ENCODE peak calls at places on chromosomes 5 and 9, in nine cellular contexts. One of them, this sample, is unnamed.

GRCh38 chr5:97037819-97038218 is 101.9 kb downstream of the LNPEP start:
- DNase-seq in IMR-90: no peak
- DNase-seq in H1: no peak
- DNase-seq in neural crest cell: no peak
- DNase-seq in cardiac fibroblast: no peak
- DNase-seq in SK-N-SH: no peak
- DNase-seq in GM20000: no peak
- DNase-seq in foreskin keratinocyte: no peak
- DNase-seq in glutamatergic neuron: no peak
- DNase-seq in this sample: no peak

GRCh38 chr9:135804588-135805421 is 102.5 kb downstream of the CAMSAP1 start:
- DNase-seq in IMR-90: peak; percentile 52
- DNase-seq in cardiac fibroblast: peak; percentile 6
- DNase-seq in H1: peak; percentile 68
- DNase-seq in foreskin keratinocyte: no peak
- DNase-seq in glutamatergic neuron: peak; percentile 30
- DNase-seq in neural crest cell: no peak
- DNase-seq in SK-N-SH: peak; percentile 44
- DNase-seq in GM20000: no peak
- DNase-seq in this sample: no peak

GRCh38 chr5:72815580-72816296 is 723 bp upstream of the TNPO1 start:
- DNase-seq in H1: no peak
- DNase-seq in cardiac fibroblast: peak; percentile 41
- DNase-seq in neural crest cell: no peak
- DNase-seq in glutamatergic neuron: no peak
- DNase-seq in GM20000: no peak
- DNase-seq in SK-N-SH: peak; percentile 31
- DNase-seq in foreskin keratinocyte: peak; percentile 32
- DNase-seq in IMR-90: no peak
- DNase-seq in this sample: peak; percentile 30

GRCh38 chr9:17520264-17521058 is 58.4 kb upstream of the SH3GL2 start:
- DNase-seq in glutamatergic neuron: no peak
- DNase-seq in SK-N-SH: no peak
- DNase-seq in IMR-90: no peak
- DNase-seq in GM20000: no peak
- DNase-seq in foreskin keratinocyte: no peak
- DNase-seq in neural crest cell: no peak
- DNase-seq in cardiac fibroblast: no peak
- DNase-seq in H1: no peak
- DNase-seq in this sample: no peak

GRCh38 chr9:4276856-4277255 is 23.0 kb downstream of the GLIS3 start:
- DNase-seq in glutamatergic neuron: no peak
- DNase-seq in SK-N-SH: no peak
- DNase-seq in cardiac fibroblast: no peak
- DNase-seq in IMR-90: no peak
- DNase-seq in GM20000: no peak
- DNase-seq in foreskin keratinocyte: no peak
- DNase-seq in neural crest cell: no peak
- DNase-seq in H1: no peak
- DNase-seq in this sample: no peak

GRCh38 chr9:211557-211956 is 3.1 kb upstream of the DOCK8 start:
- DNase-seq in IMR-90: no peak
- DNase-seq in cardiac fibroblast: peak; percentile 39
- DNase-seq in H1: no peak
- DNase-seq in foreskin keratinocyte: no peak
- DNase-seq in SK-N-SH: no peak
- DNase-seq in glutamatergic neuron: no peak
- DNase-seq in neural crest cell: no peak
- DNase-seq in GM20000: no peak
- DNase-seq in this sample: no peak

GRCh38 chr9:83708515-83709158 is 879 bp upstream of the UBQLN1 start:
- DNase-seq in GM20000: peak; percentile 82
- DNase-seq in cardiac fibroblast: peak; percentile 72
- DNase-seq in IMR-90: peak; percentile 44
- DNase-seq in H1: peak; percentile 65
- DNase-seq in neural crest cell: peak; percentile 37
- DNase-seq in SK-N-SH: peak; percentile 75
- DNase-seq in foreskin keratinocyte: peak; percentile 8
- DNase-seq in glutamatergic neuron: peak; percentile 70
- DNase-seq in this sample: peak; percentile 65

GRCh38 chr9:34375901-34376595 is 650 bp downstream of the MYORG start:
- DNase-seq in glutamatergic neuron: peak; percentile 67
- DNase-seq in cardiac fibroblast: peak; percentile 17
- DNase-seq in neural crest cell: no peak
- DNase-seq in GM20000: peak; percentile 75
- DNase-seq in IMR-90: no peak
- DNase-seq in SK-N-SH: peak; percentile 76
- DNase-seq in foreskin keratinocyte: no peak
- DNase-seq in H1: no peak
- DNase-seq in this sample: peak; percentile 80

GRCh38 chr9:116318463-116319271 is 165.1 kb downstream of the PAPPA start:
- DNase-seq in cardiac fibroblast: peak; percentile 72
- DNase-seq in foreskin keratinocyte: no peak
- DNase-seq in H1: no peak
- DNase-seq in neural crest cell: no peak
- DNase-seq in glutamatergic neuron: peak; percentile 61
- DNase-seq in IMR-90: peak; percentile 84
- DNase-seq in GM20000: no peak
- DNase-seq in SK-N-SH: no peak
- DNase-seq in this sample: no peak

GRCh38 chr5:79329453-79329852 is 93.5 kb downstream of the JMY start:
- DNase-seq in cardiac fibroblast: no peak
- DNase-seq in glutamatergic neuron: no peak
- DNase-seq in neural crest cell: no peak
- DNase-seq in foreskin keratinocyte: no peak
- DNase-seq in H1: no peak
- DNase-seq in GM20000: no peak
- DNase-seq in SK-N-SH: no peak
- DNase-seq in IMR-90: no peak
- DNase-seq in this sample: no peak

GRCh38 chr5:3197699-3198098 is 397.9 kb upstream of the IRX1 start:
- DNase-seq in GM20000: no peak
- DNase-seq in cardiac fibroblast: no peak
- DNase-seq in neural crest cell: peak; percentile 53
- DNase-seq in SK-N-SH: no peak
- DNase-seq in foreskin keratinocyte: no peak
- DNase-seq in glutamatergic neuron: peak; percentile 79
- DNase-seq in IMR-90: no peak
- DNase-seq in H1: peak; percentile 68
- DNase-seq in this sample: no peak

GRCh38 chr5:140548300-140548688 is 832 bp downstream of the EIF4EBP3 start:
- DNase-seq in SK-N-SH: no peak
- DNase-seq in IMR-90: no peak
- DNase-seq in neural crest cell: no peak
- DNase-seq in foreskin keratinocyte: no peak
- DNase-seq in glutamatergic neuron: no peak
- DNase-seq in GM20000: no peak
- DNase-seq in cardiac fibroblast: no peak
- DNase-seq in H1: no peak
- DNase-seq in this sample: no peak

GRCh38 chr5:124634228-124634819 is 112.1 kb downstream of the ZNF608 start:
- DNase-seq in H1: no peak
- DNase-seq in GM20000: no peak
- DNase-seq in SK-N-SH: no peak
- DNase-seq in glutamatergic neuron: no peak
- DNase-seq in neural crest cell: no peak
- DNase-seq in foreskin keratinocyte: no peak
- DNase-seq in cardiac fibroblast: peak; percentile 64
- DNase-seq in IMR-90: peak; percentile 60
- DNase-seq in this sample: no peak

GRCh38 chr9:113349434-113350337 is at the start of gene BSPRY:
- DNase-seq in cardiac fibroblast: no peak
- DNase-seq in foreskin keratinocyte: no peak
- DNase-seq in glutamatergic neuron: peak; percentile 31
- DNase-seq in GM20000: peak; percentile 75
- DNase-seq in H1: peak; percentile 76
- DNase-seq in neural crest cell: no peak
- DNase-seq in SK-N-SH: peak; percentile 84
- DNase-seq in IMR-90: no peak
- DNase-seq in this sample: peak; percentile 65

GRCh38 chr9:132238992-132239391 is 77.1 kb downstream of the NTNG2 start:
- DNase-seq in cardiac fibroblast: no peak
- DNase-seq in H1: no peak
- DNase-seq in foreskin keratinocyte: no peak
- DNase-seq in SK-N-SH: no peak
- DNase-seq in glutamatergic neuron: no peak
- DNase-seq in IMR-90: no peak
- DNase-seq in neural crest cell: no peak
- DNase-seq in GM20000: no peak
- DNase-seq in this sample: no peak

GRCh38 chr5:131825404-131826013 is 28.7 kb upstream of the FNIP1 start:
- DNase-seq in foreskin keratinocyte: no peak
- DNase-seq in IMR-90: no peak
- DNase-seq in glutamatergic neuron: no peak
- DNase-seq in SK-N-SH: no peak
- DNase-seq in neural crest cell: no peak
- DNase-seq in H1: no peak
- DNase-seq in GM20000: peak; percentile 33
- DNase-seq in cardiac fibroblast: no peak
- DNase-seq in this sample: no peak

GRCh38 chr5:122101636-122102285 is 23.7 kb upstream of the LOX start:
- DNase-seq in foreskin keratinocyte: no peak
- DNase-seq in glutamatergic neuron: no peak
- DNase-seq in H1: no peak
- DNase-seq in GM20000: no peak
- DNase-seq in IMR-90: peak; percentile 79
- DNase-seq in SK-N-SH: peak; percentile 23
- DNase-seq in neural crest cell: no peak
- DNase-seq in cardiac fibroblast: peak; percentile 84
- DNase-seq in this sample: peak; percentile 73

GRCh38 chr9:91196103-91196761 is 165.5 kb downstream of the AUH start:
- DNase-seq in glutamatergic neuron: no peak
- DNase-seq in GM20000: no peak
- DNase-seq in cardiac fibroblast: no peak
- DNase-seq in H1: no peak
- DNase-seq in IMR-90: no peak
- DNase-seq in foreskin keratinocyte: no peak
- DNase-seq in neural crest cell: no peak
- DNase-seq in SK-N-SH: no peak
- DNase-seq in this sample: no peak

GRCh38 chr5:137933491-137933911 is 44.2 kb downstream of the PKD2L2 start:
- DNase-seq in foreskin keratinocyte: no peak
- DNase-seq in cardiac fibroblast: peak; percentile 18
- DNase-seq in H1: no peak
- DNase-seq in GM20000: no peak
- DNase-seq in glutamatergic neuron: no peak
- DNase-seq in SK-N-SH: no peak
- DNase-seq in IMR-90: peak; percentile 57
- DNase-seq in neural crest cell: no peak
- DNase-seq in this sample: no peak

GRCh38 chr9:137971477-137972138 is 94.0 kb downstream of the CACNA1B start:
- DNase-seq in glutamatergic neuron: no peak
- DNase-seq in GM20000: no peak
- DNase-seq in IMR-90: no peak
- DNase-seq in neural crest cell: no peak
- DNase-seq in foreskin keratinocyte: no peak
- DNase-seq in H1: peak; percentile 32
- DNase-seq in cardiac fibroblast: no peak
- DNase-seq in SK-N-SH: peak; percentile 8
- DNase-seq in this sample: no peak

GRCh38 chr9:99576002-99576401 is 245.7 kb upstream of the NR4A3 start:
- DNase-seq in IMR-90: no peak
- DNase-seq in foreskin keratinocyte: no peak
- DNase-seq in neural crest cell: no peak
- DNase-seq in GM20000: no peak
- DNase-seq in glutamatergic neuron: no peak
- DNase-seq in H1: no peak
- DNase-seq in cardiac fibroblast: no peak
- DNase-seq in SK-N-SH: no peak
- DNase-seq in this sample: no peak
- TF ChIP-seq CTCF in IMR-90: no peak
- TF ChIP-seq CTCF in foreskin keratinocyte: no peak
- TF ChIP-seq CTCF in neural crest cell: no peak
- TF ChIP-seq CTCF in GM20000: no peak
- TF ChIP-seq CTCF in glutamatergic neuron: no peak
- TF ChIP-seq CTCF in H1: peak; percentile 10
- TF ChIP-seq CTCF in cardiac fibroblast: no peak
- TF ChIP-seq CTCF in SK-N-SH: no peak
- TF ChIP-seq CTCF in this sample: no peak

GRCh38 chr5:32057157-32058096 is 116.7 kb downstream of the GOLPH3 start:
- DNase-seq in glutamatergic neuron: no peak
- DNase-seq in SK-N-SH: no peak
- DNase-seq in IMR-90: no peak
- DNase-seq in H1: no peak
- DNase-seq in foreskin keratinocyte: no peak
- DNase-seq in cardiac fibroblast: peak; percentile 58
- DNase-seq in neural crest cell: no peak
- DNase-seq in GM20000: no peak
- DNase-seq in this sample: no peak
- TF ChIP-seq CTCF in glutamatergic neuron: peak; percentile 68
- TF ChIP-seq CTCF in SK-N-SH: peak; percentile 47
- TF ChIP-seq CTCF in IMR-90: peak; percentile 19
- TF ChIP-seq CTCF in H1: no peak
- TF ChIP-seq CTCF in foreskin keratinocyte: peak; percentile 47
- TF ChIP-seq CTCF in cardiac fibroblast: peak; percentile 35
- TF ChIP-seq CTCF in neural crest cell: peak; percentile 55
- TF ChIP-seq CTCF in GM20000: no peak
- TF ChIP-seq CTCF in this sample: peak; percentile 19

DNA sequence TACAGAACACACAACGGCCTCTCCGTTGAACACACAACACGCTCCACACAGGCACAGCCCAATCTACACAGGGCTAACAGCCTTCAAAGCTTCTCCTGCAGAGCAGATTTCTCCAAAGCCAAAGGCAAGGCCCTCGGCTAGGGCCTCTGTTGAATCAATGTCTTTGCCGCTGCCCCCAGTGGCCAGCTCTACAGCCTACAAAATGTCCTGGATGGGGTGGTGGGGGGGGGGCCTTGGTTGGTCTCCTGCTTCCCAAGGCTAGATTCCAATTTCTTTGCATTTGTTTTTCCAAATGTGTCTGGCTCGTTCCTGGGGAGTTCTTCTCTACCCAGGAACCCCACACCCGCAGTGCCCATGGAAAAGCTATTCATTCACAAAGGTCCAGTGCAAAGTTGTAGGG is 167.2 kb downstream of the PAX5 start:
- DNase-seq in foreskin keratinocyte: no peak
- DNase-seq in IMR-90: no peak
- DNase-seq in cardiac fibroblast: no peak
- DNase-seq in H1: no peak
- DNase-seq in glutamatergic neuron: no peak
- DNase-seq in neural crest cell: no peak
- DNase-seq in SK-N-SH: peak; percentile 54
- DNase-seq in GM20000: no peak
- DNase-seq in this sample: no peak
- TF ChIP-seq CTCF in foreskin keratinocyte: no peak
- TF ChIP-seq CTCF in IMR-90: no peak
- TF ChIP-seq CTCF in cardiac fibroblast: peak; percentile 3
- TF ChIP-seq CTCF in H1: peak; percentile 50
- TF ChIP-seq CTCF in glutamatergic neuron: peak; percentile 34
- TF ChIP-seq CTCF in neural crest cell: no peak
- TF ChIP-seq CTCF in SK-N-SH: peak; percentile 17
- TF ChIP-seq CTCF in GM20000: no peak
- TF ChIP-seq CTCF in this sample: no peak

DNA sequence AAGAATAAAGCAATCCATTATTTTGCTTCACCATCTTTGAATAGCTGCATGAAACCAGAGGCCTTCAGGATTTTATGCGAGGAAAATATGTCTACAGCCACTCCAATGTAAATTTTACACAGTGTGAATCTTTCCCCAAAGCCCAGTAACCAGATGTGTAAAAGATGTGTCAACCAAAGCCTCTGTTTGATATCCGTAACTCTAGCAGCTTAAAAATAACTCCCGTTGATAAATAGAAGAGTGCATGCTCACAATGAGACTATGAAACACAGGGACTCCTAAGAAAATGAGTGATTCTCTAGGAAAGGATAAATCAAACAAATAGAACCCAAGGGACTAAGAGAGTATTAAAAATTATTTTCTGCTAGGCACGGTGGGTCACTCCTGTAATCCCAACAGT is 60.0 kb upstream of the NPR3 start:
- DNase-seq in foreskin keratinocyte: no peak
- DNase-seq in H1: no peak
- DNase-seq in GM20000: no peak
- DNase-seq in IMR-90: no peak
- DNase-seq in glutamatergic neuron: no peak
- DNase-seq in cardiac fibroblast: no peak
- DNase-seq in neural crest cell: no peak
- DNase-seq in SK-N-SH: no peak
- DNase-seq in this sample: no peak
- TF ChIP-seq CTCF in foreskin keratinocyte: no peak
- TF ChIP-seq CTCF in H1: no peak
- TF ChIP-seq CTCF in GM20000: no peak
- TF ChIP-seq CTCF in IMR-90: no peak
- TF ChIP-seq CTCF in glutamatergic neuron: no peak
- TF ChIP-seq CTCF in cardiac fibroblast: no peak
- TF ChIP-seq CTCF in neural crest cell: no peak
- TF ChIP-seq CTCF in SK-N-SH: no peak
- TF ChIP-seq CTCF in this sample: no peak